ENCODE peak calls at places on chromosomes 11 and 22, in four cellular contexts. W is heart left ventricle, M is AG04450, H is dorsolateral prefrontal cortex. C is an unnamed sample.

GRCh38 chr11:128502736-128503135 is 84.6 kb downstream of the ETS1 start:
- DNase-seq in W (no peak), H (no peak), M (peak), C (no peak)

GRCh38 chr11:22920939-22921565 is 60.8 kb upstream of the CCDC179 start:
- DNase-seq in W (no peak), H (no peak), M (peak), C (no peak)

GRCh38 chr11:117096140-117096972 is 1.9 kb downstream of the SIK3 start:
- DNase-seq in H (peak), M (no peak), W (no peak), C (no peak)

GRCh38 chr11:105298630-105299029 is 159.1 kb upstream of the CARD18 start:
- DNase-seq in H (no peak), M (no peak), W (no peak), C (no peak)

GRCh38 chr11:47510231-47510630 is 42.7 kb downstream of the CELF1 start:
- DNase-seq in M (no peak), W (no peak), H (no peak), C (no peak)

GRCh38 chr22:38741576-38741975 is 14.2 kb downstream of the SUN2 start:
- DNase-seq in W (peak), M (no peak), H (no peak), C (peak)

GRCh38 chr22:19965771-19966709 is 24.4 kb upstream of the TXNRD2 start:
- DNase-seq in W (no peak), H (no peak), M (no peak), C (no peak)

GRCh38 chr11:1052133-1053011 is 15.9 kb upstream of the MUC6 start:
- DNase-seq in H (peak), W (peak), M (no peak), C (peak)

DNA sequence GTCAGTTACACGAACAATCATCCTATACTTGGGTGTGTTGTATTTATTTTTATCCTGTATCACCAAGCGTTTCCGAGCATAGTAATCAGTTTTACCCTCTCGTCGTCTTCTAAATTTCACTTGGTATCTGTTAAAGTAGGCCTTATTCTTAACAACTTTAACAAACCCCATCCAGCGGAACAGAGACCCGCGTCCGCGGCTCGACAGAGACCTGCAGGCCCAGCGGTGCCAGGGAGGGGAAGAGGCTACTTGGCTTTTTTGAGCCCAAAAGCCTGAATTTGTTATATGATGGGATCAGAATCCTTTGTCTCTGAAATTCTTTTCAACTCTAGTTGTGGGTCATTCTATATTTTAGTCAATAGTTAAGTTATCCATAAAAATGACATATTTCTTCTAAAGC is 56.5 kb upstream of the A4GALT start:
- DNase-seq in W (no peak), H (no peak), M (no peak), C (peak)
- H3K4me3 ChIP-seq in W (no peak), H (no peak), M (no peak), C (no peak)

GRCh38 chr22:17945851-17946690 is 78.3 kb downstream of the MICAL3 start:
- DNase-seq in H (no peak), M (no peak), W (no peak), C (no peak)

GRCh38 chr22:17944205-17944725 is 80.1 kb downstream of the MICAL3 start:
- DNase-seq in W (no peak), H (no peak), M (no peak), C (no peak)

GRCh38 chr22:17943533-17944204 is 80.7 kb downstream of the MICAL3 start:
- DNase-seq in W (no peak), M (no peak), H (no peak), C (no peak)

GRCh38 chr22:17946691-17947367 is 77.5 kb downstream of the MICAL3 start:
- DNase-seq in W (no peak), M (no peak), H (no peak), C (no peak)

GRCh38 chr22:17945156-17945850 is 79.1 kb downstream of the MICAL3 start:
- DNase-seq in H (no peak), M (no peak), W (no peak), C (no peak)
- H3K27ac ChIP-seq in H (peak), M (no peak), W (peak), C (peak)

GRCh38 chr11:36328956-36329673 is 33.0 kb downstream of the PRR5L start:
- DNase-seq in W (no peak), H (no peak), M (no peak), C (no peak)

DNA sequence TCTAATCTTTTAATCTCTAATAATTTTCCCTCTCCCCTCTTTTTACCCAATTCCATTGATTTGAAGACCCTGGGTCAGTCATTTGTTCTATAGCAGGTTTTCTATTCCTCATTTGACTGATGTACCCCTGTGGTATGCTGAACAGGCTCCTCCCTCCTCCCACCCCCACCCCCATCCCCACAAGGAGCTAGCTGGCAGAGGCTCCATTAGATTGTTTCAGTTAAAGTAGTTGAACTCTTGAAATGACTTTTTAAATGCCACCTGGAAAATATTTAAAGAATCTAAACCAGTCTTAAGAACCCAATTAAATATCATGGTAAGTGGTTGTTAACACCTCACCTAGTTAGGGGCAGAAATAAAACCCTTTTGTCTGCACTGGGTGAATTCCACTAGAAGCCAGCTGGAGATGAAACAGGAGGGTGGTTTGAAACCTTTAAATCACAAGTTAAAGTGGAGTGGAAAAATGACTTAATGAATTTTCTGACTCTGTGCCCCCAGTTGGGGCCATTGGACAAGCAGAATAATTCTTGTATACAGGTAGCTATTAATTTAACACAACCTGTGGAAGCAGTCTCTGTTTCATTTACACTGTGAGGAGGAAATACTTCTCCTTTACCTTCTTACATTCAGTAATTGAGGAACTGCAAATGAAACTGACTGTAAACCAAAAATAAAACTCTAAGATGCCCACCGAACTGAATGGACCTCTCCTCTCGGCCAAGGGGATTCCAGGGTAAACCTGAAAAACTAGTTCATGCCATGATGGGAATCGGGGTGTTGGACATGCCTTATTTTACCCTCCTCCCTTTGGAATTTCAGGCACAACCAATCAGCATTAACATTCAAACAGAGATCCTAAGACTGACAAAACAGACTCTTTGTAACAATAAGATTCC is 30.7 kb downstream of the PRR5L start:
- DNase-seq in H (no peak), M (no peak), W (no peak), C (no peak)
- H3K4me3 ChIP-seq in H (no peak), M (no peak), W (no peak), C (no peak)

DNA sequence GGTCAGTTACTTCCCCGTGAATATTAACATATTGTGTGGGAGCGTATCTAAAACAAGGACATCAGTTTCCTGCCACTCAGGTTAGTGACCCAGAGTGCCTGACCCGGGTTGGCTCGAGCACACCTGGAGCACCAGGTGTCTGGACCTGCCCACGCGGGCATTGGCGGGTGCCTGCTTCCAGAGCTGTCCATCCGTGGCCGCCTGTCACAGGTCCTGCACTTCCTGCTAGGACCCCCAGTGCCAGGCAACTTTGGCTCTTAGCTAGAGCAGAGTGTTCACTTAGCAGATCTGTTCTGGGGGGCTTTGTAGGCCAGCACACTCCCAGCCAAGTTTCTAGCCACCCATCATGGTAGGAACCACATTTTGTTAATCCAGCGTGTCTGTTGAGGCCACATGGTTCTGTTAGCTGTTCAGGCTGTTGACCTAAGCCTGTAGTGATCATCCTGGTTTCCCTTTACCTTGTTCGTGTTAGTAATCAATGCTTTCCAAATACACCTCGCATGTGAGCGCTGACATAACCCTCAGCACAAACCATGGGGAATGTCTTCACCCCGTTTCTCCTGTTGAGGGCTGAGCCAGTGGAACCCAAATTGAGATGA is 29.5 kb downstream of the MOV10L1 start:
- DNase-seq in W (no peak), H (no peak), M (no peak), C (no peak)
- H3K27ac ChIP-seq in W (no peak), H (peak), M (peak), C (no peak)

DNA sequence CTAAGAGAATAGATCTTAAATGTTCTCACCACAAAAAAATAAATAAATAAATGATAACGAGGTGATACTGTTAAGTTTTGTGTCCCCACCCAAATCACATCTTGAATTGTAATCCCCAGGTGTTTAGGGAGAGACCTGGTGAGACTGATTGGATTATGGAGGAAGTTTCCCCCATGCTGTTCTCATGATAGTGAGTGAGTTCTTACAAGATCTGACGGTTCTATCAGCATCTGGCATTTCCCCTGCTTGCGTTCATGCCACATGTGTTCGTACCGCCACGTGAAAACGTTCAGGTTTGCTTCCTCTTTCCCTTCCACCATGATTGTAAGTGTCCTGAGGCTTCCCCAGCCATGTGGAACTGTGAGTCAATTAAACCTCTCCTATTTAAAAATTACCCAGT is 1514.8 kb upstream of the TENM4 start:
- DNase-seq in M (no peak), H (no peak), W (no peak), C (no peak)
- H3K4me3 ChIP-seq in M (no peak), H (no peak), W (no peak), C (no peak)

DNA sequence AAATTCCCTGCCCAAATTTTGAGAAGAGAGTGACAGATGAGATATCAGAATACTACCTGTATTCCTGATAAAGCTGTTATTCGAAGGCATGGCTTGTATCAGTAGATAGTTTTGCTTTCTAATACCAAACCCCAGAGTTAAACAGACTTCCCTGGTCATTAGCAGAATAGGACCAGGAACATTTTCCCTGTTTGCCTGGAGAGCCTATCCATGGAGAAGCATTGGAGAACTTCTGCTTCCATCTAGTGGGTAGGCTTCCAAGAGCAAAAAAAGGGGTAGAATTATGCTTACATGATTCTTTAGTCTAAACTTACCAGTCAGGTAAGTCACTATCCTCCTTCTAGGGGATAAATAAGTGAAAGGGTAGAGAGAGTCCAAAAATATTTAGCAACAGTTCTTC is 14.2 kb downstream of the PDE3B start:
- DNase-seq in M (no peak), W (no peak), H (no peak), C (no peak)
- H3K27ac ChIP-seq in M (no peak), W (no peak), H (no peak), C (no peak)

DNA sequence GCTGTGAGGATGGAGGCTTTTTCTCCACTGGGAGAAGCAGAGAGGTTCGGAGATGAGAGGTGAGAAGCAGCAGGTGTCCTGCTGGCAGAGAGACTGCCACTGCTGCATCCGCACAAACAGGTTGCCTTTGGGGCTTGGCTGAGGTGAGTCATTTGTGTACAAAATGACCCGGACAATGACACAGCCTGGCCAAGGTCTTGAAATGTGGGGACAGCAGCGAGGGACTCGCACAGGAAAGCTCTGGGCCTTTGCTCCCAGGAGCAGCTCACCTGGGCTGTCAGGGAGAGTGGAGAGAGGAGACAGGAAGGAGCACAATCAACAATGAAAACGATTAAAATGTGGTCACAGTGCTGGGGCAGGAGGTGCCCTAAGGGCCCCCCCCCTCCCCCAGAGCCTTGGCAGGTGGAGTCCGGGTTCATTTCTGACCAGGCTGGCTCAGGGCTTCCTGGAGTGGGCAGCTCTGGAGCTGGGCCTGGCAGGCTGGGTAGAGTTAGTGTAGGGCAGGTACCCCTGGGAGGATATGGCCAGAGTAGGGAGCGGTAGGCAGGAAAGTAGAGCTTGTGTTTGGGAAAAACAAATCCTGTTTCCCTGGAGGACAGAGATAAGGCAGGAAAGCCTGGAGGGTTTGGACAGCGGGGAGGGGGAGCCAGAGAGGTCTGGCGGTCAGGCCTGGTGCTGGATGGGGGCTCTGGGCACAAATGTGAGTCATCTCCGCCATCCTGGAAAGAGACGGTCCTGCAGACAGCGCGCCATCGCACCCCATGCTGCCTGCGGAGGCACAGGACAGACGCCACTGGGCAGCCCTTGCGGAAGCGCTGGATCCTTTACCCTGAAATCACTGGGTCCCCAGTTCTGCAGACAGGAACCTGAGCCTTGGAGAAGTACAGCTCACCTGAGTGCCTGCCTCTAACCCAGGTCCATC is 37.8 kb upstream of the CELSR1 start:
- DNase-seq in H (peak), M (no peak), W (no peak), C (peak)
- H3K4me3 ChIP-seq in H (no peak), M (no peak), W (peak), C (no peak)

GRCh38 chr11:121652982-121653381 is 200.2 kb upstream of the SORL1-AS1 start:
- DNase-seq in W (no peak), M (no peak), H (no peak), C (no peak)
- H3K27ac ChIP-seq in W (no peak), M (no peak), H (no peak), C (no peak)

GRCh38 chr11:65478411-65479183 is 20.2 kb upstream of the MALAT1 start:
- DNase-seq in H (peak), W (peak), M (no peak), C (peak)
- H3K4me3 ChIP-seq in H (peak), W (peak), M (peak), C (peak)

C was measured in right cardiac atrium.